ENCODE peak calls at places on chromosomes 5 and 9, in four cellular contexts. L is GM12878, X is HL-60, E is K562. H is an unnamed sample.

GRCh38 chr5:132877938-132878337 is 4.5 kb downstream of the LEAP2 start:
- DNase-seq in L (no peak), X (no peak), E (no peak), H (no peak)

GRCh38 chr5:138179277-138179857 is 455 bp downstream of the KIF20A start:
- DNase-seq in L (no peak), X (no peak), E (no peak), H (no peak)

GRCh38 chr5:159899067-159900049 is 16.9 kb upstream of the ADRA1B start:
- DNase-seq in L (no peak), X (no peak), E (no peak), H (no peak)

GRCh38 chr9:137053944-137054931 is at the start of gene ENTPD2:
- DNase-seq in L (no peak), X (no peak), E (peak), H (no peak)

GRCh38 chr9:23467276-23467675 is 358.8 kb downstream of the ELAVL2 start:
- DNase-seq in L (no peak), X (no peak), E (no peak), H (no peak)

GRCh38 chr9:35342221-35342620 is 147.7 kb upstream of the RUSC2 start:
- DNase-seq in L (no peak), X (no peak), E (no peak), H (no peak)

GRCh38 chr5:55160493-55161209 is 680 bp downstream of the GPX8 start:
- DNase-seq in L (no peak), X (no peak), E (no peak), H (no peak)

GRCh38 chr5:172071244-172071875 is 64.9 kb upstream of the FBXW11 start:
- DNase-seq in L (no peak), X (no peak), E (no peak), H (no peak)

GRCh38 chr5:132782101-132782500 is 5.1 kb upstream of the SEPTIN8 start:
- DNase-seq in L (no peak), X (peak), E (no peak), H (no peak)

GRCh38 chr9:81737871-81738507 is 48.6 kb upstream of the TLE1 start:
- DNase-seq in L (no peak), X (peak), E (no peak), H (no peak)

GRCh38 chr9:92455217-92455616 is 27.1 kb downstream of the ASPN start:
- DNase-seq in L (no peak), X (no peak), E (no peak), H (no peak)

GRCh38 chr9:94804917-94805544 is 78.5 kb downstream of the AOPEP start:
- DNase-seq in L (no peak), X (peak), E (no peak), H (no peak)

GRCh38 chr5:122985006-122985700 is 51.4 kb downstream of the PPIC start:
- DNase-seq in L (no peak), X (no peak), E (no peak), H (no peak)

GRCh38 chr5:11719888-11720481 is 184.3 kb downstream of the CTNND2 start:
- DNase-seq in L (no peak), X (peak), E (no peak), H (no peak)

GRCh38 chr5:65873181-65873580 is 53.2 kb upstream of the ERBIN start:
- DNase-seq in L (no peak), X (no peak), E (no peak), H (no peak)

GRCh38 chr5:120062515-120062917 is 401.6 kb upstream of the PRR16 start:
- DNase-seq in L (no peak), X (no peak), E (no peak), H (no peak)

GRCh38 chr5:3650868-3651267 is 55.2 kb downstream of the IRX1 start:
- DNase-seq in L (no peak), X (no peak), E (no peak), H (no peak)

GRCh38 chr5:145938699-145939531 is 2.5 kb downstream of the SH3RF2 start:
- DNase-seq in L (no peak), X (no peak), E (no peak), H (no peak)

GRCh38 chr9:137113385-137114159 is 961 bp downstream of the DPP7 start:
- DNase-seq in L (no peak), X (no peak), E (peak), H (no peak)

GRCh38 chr9:131609116-131609830 is 64.0 kb downstream of the PRRT1B start:
- DNase-seq in L (no peak), X (no peak), E (no peak), H (no peak)
- TF ChIP-seq SPI1 in L (no peak), X (no peak), E (no peak), H (no peak)

DNA sequence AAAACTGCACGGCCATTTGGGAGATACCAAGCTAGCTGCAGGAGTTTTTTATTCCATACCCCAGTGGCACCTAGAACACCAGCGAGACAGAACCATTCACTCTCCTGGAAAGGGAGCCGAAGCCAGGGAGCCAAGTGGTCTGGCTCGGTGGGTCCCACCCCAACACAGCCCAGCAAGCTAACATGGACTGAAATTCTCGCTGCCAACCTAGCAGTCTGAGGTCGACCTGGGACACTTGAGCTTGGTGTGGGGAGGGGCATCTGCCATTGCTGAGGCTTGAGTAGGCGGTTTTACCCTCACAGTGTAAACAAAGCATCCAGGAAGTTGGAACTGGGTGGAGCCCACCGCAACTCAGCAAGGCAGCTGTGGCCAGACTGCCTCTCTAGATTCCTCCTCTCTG is 108.9 kb upstream of the CHD1 start:
- DNase-seq in L (no peak), X (no peak), E (no peak), H (no peak)
- TF ChIP-seq SPI1 in L (no peak), X (no peak), E (no peak), H (no peak)

GRCh38 chr9:74950456-74950855 is 2.3 kb downstream of the C9orf40 start:
- DNase-seq in L (no peak), X (no peak), E (no peak), H (no peak)

GRCh38 chr9:74951107-74951720 is 1.5 kb downstream of the C9orf40 start:
- DNase-seq in L (no peak), X (no peak), E (no peak), H (no peak)

GRCh38 chr9:74952281-74953151 is at the start of gene C9orf40:
- DNase-seq in L (peak), X (peak), E (peak), H (peak)

GRCh38 chr9:74953235-74953741 is 576 bp upstream of the C9orf40 start:
- DNase-seq in L (no peak), X (no peak), E (no peak), H (no peak)

GRCh38 chr9:74951725-74952151 is 974 bp downstream of the C9orf40 start:
- DNase-seq in L (no peak), X (no peak), E (no peak), H (no peak)
- TF ChIP-seq SPI1 in L (peak), X (peak), E (no peak), H (peak)

GRCh38 chr5:154985126-154985525 is 28.4 kb upstream of the KIF4B start:
- DNase-seq in L (no peak), X (no peak), E (no peak), H (no peak)
- TF ChIP-seq SPI1 in L (no peak), X (no peak), E (no peak), H (no peak)

DNA sequence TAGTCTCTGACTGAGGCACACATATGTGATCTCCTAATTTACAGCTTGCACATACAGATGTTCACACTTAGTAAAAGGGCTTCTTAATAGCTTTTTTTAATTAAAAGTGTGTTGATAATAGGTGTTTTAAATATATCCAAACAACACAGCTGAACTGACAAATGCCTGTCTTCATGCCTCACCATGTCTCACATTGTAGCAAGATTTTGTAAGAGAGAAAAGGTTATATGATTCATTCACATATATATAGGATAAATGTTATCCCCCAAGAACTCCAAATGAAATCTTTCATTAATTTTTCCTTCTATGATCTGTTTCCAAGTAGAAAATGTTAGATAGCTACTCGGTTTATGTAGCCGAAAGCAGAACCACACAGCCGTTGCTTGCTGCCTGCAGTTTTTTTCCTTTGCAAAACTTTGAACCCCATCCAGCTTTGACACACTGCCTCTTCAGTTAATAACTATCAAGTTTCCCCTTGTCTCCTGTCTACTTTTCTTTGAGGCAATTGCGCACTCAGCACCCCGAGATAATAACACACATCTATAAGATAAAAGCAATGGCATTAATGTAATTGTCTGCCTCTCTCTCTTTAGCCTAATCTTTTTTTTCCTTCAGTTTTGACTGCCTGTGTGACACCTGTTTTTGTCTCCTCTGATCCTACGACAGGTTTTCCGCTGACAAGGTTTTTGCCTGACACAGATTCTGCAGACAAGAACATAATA is 299.2 kb downstream of the BNC2 start:
- DNase-seq in L (no peak), X (no peak), E (no peak), H (no peak)
- TF ChIP-seq SPI1 in L (no peak), X (no peak), E (no peak), H (no peak)

GRCh38 chr9:111890254-111890791 is 6.3 kb upstream of the UGCG start:
- DNase-seq in L (no peak), X (no peak), E (no peak), H (no peak)

GRCh38 chr9:111895996-111896941 is at the start of gene UGCG:
- DNase-seq in L (no peak), X (peak), E (peak), H (peak)

GRCh38 chr9:111896942-111897830 is 572 bp downstream of the UGCG start:
- DNase-seq in L (no peak), X (peak), E (peak), H (peak)

GRCh38 chr9:111886983-111887718 is 9.5 kb upstream of the UGCG start:
- DNase-seq in L (no peak), X (no peak), E (no peak), H (no peak)

DNA sequence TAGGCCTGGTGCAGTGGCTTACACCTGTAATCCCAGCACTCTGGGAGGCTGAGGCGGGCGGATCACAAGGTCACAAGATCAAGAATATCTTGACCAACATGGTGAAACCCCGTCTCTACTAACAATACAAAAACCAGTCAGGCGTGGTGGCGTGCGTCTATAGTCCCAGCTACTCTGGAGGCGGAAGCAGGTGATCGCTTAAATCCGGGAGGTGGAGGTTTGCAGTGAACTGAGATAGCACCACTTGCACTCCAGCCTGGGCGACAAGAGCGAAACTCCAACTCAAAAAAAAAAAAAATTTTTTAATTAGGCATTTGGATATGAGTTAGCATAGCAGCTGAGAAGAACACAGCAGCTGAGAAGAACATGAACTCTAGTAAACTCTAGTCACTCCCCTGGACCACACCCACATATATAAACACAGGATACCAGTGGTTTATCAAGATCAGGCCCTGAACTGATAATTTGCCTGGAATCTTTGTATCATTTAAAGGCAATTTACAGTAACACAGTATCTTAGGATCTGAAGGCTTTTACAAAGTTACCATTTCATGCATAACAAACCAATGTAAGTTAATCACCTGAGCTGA is 4.6 kb upstream of the UGCG start:
- DNase-seq in L (no peak), X (no peak), E (peak), H (peak)
- TF ChIP-seq SPI1 in L (no peak), X (no peak), E (no peak), H (no peak)

GRCh38 chr5:177447066-177447610 is 524 bp downstream of the PRR7 start:
- DNase-seq in L (no peak), X (peak), E (peak), H (peak)
- TF ChIP-seq SPI1 in L (no peak), X (no peak), E (no peak), H (no peak)

DNA sequence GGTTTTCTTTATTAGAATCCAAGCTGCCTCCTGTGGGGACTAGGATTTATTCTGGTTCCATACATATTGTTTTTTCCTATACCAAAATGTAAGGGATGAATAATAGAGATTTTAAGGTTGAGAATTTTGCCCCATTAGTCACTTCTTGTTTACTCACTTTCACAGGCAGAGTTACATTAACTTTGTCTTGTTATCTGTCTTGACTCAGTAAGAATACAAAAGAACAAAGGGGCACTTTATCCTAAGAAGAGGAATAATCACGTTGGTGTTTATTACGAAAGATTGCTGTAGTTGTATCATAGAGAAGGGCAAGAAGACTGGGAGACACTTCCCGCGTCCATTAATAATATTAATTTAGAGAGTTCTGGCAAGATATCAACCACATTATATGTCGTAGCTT is 599.7 kb upstream of the FTMT start:
- DNase-seq in L (no peak), X (no peak), E (no peak), H (no peak)
- TF ChIP-seq SPI1 in L (no peak), X (no peak), E (no peak), H (no peak)

GRCh38 chr5:68214472-68215207 is 916 bp upstream of the PIK3R1 start:
- DNase-seq in L (no peak), X (no peak), E (peak), H (peak)

GRCh38 chr5:68216737-68217231 is 1.2 kb downstream of the PIK3R1 start:
- DNase-seq in L (no peak), X (no peak), E (no peak), H (no peak)

GRCh38 chr5:68215208-68215887 is at the start of gene PIK3R1:
- DNase-seq in L (peak), X (peak), E (peak), H (peak)

GRCh38 chr5:68217476-68217984 is 2.0 kb downstream of the PIK3R1 start:
- DNase-seq in L (no peak), X (no peak), E (no peak), H (no peak)

GRCh38 chr5:68215888-68216736 is 556 bp downstream of the PIK3R1 start:
- DNase-seq in L (no peak), X (no peak), E (peak), H (peak)
- TF ChIP-seq SPI1 in L (no peak), X (peak), E (no peak), H (no peak)